ENCODE peak calls at places on chromosomes 7 and 10, in nine cellular contexts. One of them, this sample, is unnamed.

GRCh38 chr7:43905209-43905946 is 1.0 kb downstream of the URGCP start:
- DNase-seq in A549: peak; percentile 52
- DNase-seq in fibroblast of lung: peak; percentile 9
- DNase-seq in gastrocnemius medialis: peak; percentile 7
- DNase-seq in A673: no peak
- DNase-seq in BE2C: peak; percentile 30
- DNase-seq in vagina: no peak
- DNase-seq in Peyer's patch: peak; percentile 83
- DNase-seq in ascending aorta: peak; percentile 65
- DNase-seq in this sample: no peak

GRCh38 chr10:70592186-70592735 is 10.3 kb downstream of the PRF1 start:
- DNase-seq in ascending aorta: no peak
- DNase-seq in gastrocnemius medialis: no peak
- DNase-seq in A549: no peak
- DNase-seq in fibroblast of lung: no peak
- DNase-seq in Peyer's patch: no peak
- DNase-seq in vagina: no peak
- DNase-seq in BE2C: no peak
- DNase-seq in A673: no peak
- DNase-seq in this sample: no peak

GRCh38 chr7:620052-620451 is 100.4 kb upstream of the PDGFA start:
- DNase-seq in Peyer's patch: no peak
- DNase-seq in fibroblast of lung: peak; percentile 93
- DNase-seq in A673: peak; percentile 85
- DNase-seq in ascending aorta: no peak
- DNase-seq in gastrocnemius medialis: no peak
- DNase-seq in vagina: no peak
- DNase-seq in BE2C: no peak
- DNase-seq in A549: no peak
- DNase-seq in this sample: no peak

GRCh38 chr7:28904539-28905143 is 53.5 kb downstream of the TRIL start:
- DNase-seq in BE2C: peak; percentile 59
- DNase-seq in A673: no peak
- DNase-seq in vagina: no peak
- DNase-seq in A549: no peak
- DNase-seq in ascending aorta: no peak
- DNase-seq in gastrocnemius medialis: no peak
- DNase-seq in fibroblast of lung: no peak
- DNase-seq in Peyer's patch: no peak
- DNase-seq in this sample: no peak

GRCh38 chr7:30069096-30069867 is 41.1 kb downstream of the PLEKHA8 start:
- DNase-seq in A673: no peak
- DNase-seq in vagina: no peak
- DNase-seq in Peyer's patch: no peak
- DNase-seq in fibroblast of lung: no peak
- DNase-seq in BE2C: no peak
- DNase-seq in A549: no peak
- DNase-seq in ascending aorta: no peak
- DNase-seq in gastrocnemius medialis: no peak
- DNase-seq in this sample: no peak

GRCh38 chr10:32033171-32033570 is 23.1 kb downstream of the KIF5B start:
- DNase-seq in A673: peak; percentile 67
- DNase-seq in gastrocnemius medialis: no peak
- DNase-seq in Peyer's patch: no peak
- DNase-seq in A549: no peak
- DNase-seq in fibroblast of lung: no peak
- DNase-seq in ascending aorta: no peak
- DNase-seq in vagina: no peak
- DNase-seq in BE2C: no peak
- DNase-seq in this sample: no peak

GRCh38 chr7:44183386-44183785 is 5.9 kb downstream of the GCK start:
- DNase-seq in BE2C: no peak
- DNase-seq in A549: no peak
- DNase-seq in ascending aorta: no peak
- DNase-seq in fibroblast of lung: no peak
- DNase-seq in Peyer's patch: no peak
- DNase-seq in vagina: no peak
- DNase-seq in gastrocnemius medialis: no peak
- DNase-seq in A673: no peak
- DNase-seq in this sample: no peak

GRCh38 chr7:2247141-2247985 is 5.3 kb downstream of the NUDT1 start:
- DNase-seq in BE2C: peak; percentile 69
- DNase-seq in A549: peak; percentile 66
- DNase-seq in gastrocnemius medialis: no peak
- DNase-seq in Peyer's patch: no peak
- DNase-seq in ascending aorta: no peak
- DNase-seq in vagina: no peak
- DNase-seq in A673: peak; percentile 33
- DNase-seq in fibroblast of lung: no peak
- DNase-seq in this sample: no peak

GRCh38 chr7:45647967-45648670 is 74.0 kb downstream of the ADCY1 start:
- DNase-seq in ascending aorta: peak; percentile 60
- DNase-seq in gastrocnemius medialis: no peak
- DNase-seq in vagina: peak; percentile 82
- DNase-seq in A549: no peak
- DNase-seq in BE2C: no peak
- DNase-seq in Peyer's patch: no peak
- DNase-seq in A673: no peak
- DNase-seq in fibroblast of lung: no peak
- DNase-seq in this sample: no peak

GRCh38 chr10:46216836-46217748 is 69.7 kb upstream of the ANTXRL start:
- DNase-seq in Peyer's patch: no peak
- DNase-seq in fibroblast of lung: no peak
- DNase-seq in A549: no peak
- DNase-seq in ascending aorta: peak; percentile 46
- DNase-seq in A673: no peak
- DNase-seq in gastrocnemius medialis: no peak
- DNase-seq in vagina: peak; percentile 79
- DNase-seq in BE2C: no peak
- DNase-seq in this sample: no peak

GRCh38 chr10:95273393-95274312 is 17.1 kb downstream of the PDLIM1 start:
- DNase-seq in A549: peak; percentile 76
- DNase-seq in A673: no peak
- DNase-seq in gastrocnemius medialis: peak; percentile 82
- DNase-seq in fibroblast of lung: peak; percentile 85
- DNase-seq in ascending aorta: peak; percentile 85
- DNase-seq in vagina: peak; percentile 98
- DNase-seq in BE2C: no peak
- DNase-seq in Peyer's patch: no peak
- DNase-seq in this sample: no peak

DNA sequence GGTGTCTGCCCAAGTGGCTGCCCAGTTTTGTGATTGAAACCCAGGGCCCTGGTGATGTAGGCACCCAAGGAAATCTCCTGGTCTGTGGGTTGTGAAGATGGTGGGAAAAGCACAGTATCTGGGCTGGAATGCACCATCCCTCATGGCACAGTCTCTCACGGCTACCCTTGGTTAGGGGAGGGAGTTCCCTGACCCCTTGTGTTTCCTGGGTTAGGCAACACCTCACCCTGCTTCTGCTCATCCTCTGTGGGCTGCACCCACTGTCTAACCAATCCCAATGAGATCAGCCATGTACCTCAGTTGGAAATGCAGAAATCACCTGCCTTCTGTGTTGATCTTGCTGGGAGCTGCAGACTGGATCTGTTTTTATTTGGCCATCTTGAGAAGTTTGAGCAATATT is 27.6 kb downstream of the GIMAP4 start:
- DNase-seq in gastrocnemius medialis: no peak
- DNase-seq in A549: no peak
- DNase-seq in BE2C: no peak
- DNase-seq in vagina: no peak
- DNase-seq in Peyer's patch: no peak
- DNase-seq in ascending aorta: no peak
- DNase-seq in fibroblast of lung: no peak
- DNase-seq in A673: no peak
- DNase-seq in this sample: no peak
- H3K4me1 ChIP-seq in gastrocnemius medialis: no peaks in the 10 kb centered on the region
- H3K4me1 ChIP-seq in A549: no peaks in the 10 kb centered on the region
- H3K4me1 ChIP-seq in BE2C: no peaks in the 10 kb centered on the region
- H3K4me1 ChIP-seq in vagina: no peaks in the 10 kb centered on the region
- H3K4me1 ChIP-seq in Peyer's patch: no peaks in the 10 kb centered on the region
- H3K4me1 ChIP-seq in ascending aorta: no peaks in the 10 kb centered on the region
- H3K4me1 ChIP-seq in fibroblast of lung: no peaks in the 10 kb centered on the region
- H3K4me1 ChIP-seq in A673: no peaks in the 10 kb centered on the region
- H3K4me1 ChIP-seq in this sample: no peaks in the 10 kb centered on the region

GRCh38 chr10:77500754-77501151 is 136.9 kb downstream of the KCNMA1 start:
- DNase-seq in Peyer's patch: no peak
- DNase-seq in fibroblast of lung: peak; percentile 88
- DNase-seq in A549: no peak
- DNase-seq in gastrocnemius medialis: no peak
- DNase-seq in vagina: no peak
- DNase-seq in A673: no peak
- DNase-seq in BE2C: no peak
- DNase-seq in ascending aorta: no peak
- DNase-seq in this sample: no peak

GRCh38 chr10:77504196-77504869 is 133.3 kb downstream of the KCNMA1 start:
- DNase-seq in Peyer's patch: no peak
- DNase-seq in ascending aorta: no peak
- DNase-seq in vagina: no peak
- DNase-seq in fibroblast of lung: peak; percentile 70
- DNase-seq in A673: no peak
- DNase-seq in BE2C: no peak
- DNase-seq in A549: no peak
- DNase-seq in gastrocnemius medialis: no peak
- DNase-seq in this sample: no peak

GRCh38 chr10:77501846-77502251 is 135.8 kb downstream of the KCNMA1 start:
- DNase-seq in fibroblast of lung: peak; percentile 56
- DNase-seq in A549: no peak
- DNase-seq in BE2C: no peak
- DNase-seq in Peyer's patch: no peak
- DNase-seq in A673: no peak
- DNase-seq in vagina: no peak
- DNase-seq in ascending aorta: no peak
- DNase-seq in gastrocnemius medialis: no peak
- DNase-seq in this sample: no peak

GRCh38 chr10:77498829-77499228 is 138.8 kb downstream of the KCNMA1 start:
- DNase-seq in A673: no peak
- DNase-seq in A549: no peak
- DNase-seq in fibroblast of lung: no peak
- DNase-seq in BE2C: no peak
- DNase-seq in vagina: no peak
- DNase-seq in Peyer's patch: no peak
- DNase-seq in gastrocnemius medialis: peak; percentile 47
- DNase-seq in ascending aorta: no peak
- DNase-seq in this sample: no peak

DNA sequence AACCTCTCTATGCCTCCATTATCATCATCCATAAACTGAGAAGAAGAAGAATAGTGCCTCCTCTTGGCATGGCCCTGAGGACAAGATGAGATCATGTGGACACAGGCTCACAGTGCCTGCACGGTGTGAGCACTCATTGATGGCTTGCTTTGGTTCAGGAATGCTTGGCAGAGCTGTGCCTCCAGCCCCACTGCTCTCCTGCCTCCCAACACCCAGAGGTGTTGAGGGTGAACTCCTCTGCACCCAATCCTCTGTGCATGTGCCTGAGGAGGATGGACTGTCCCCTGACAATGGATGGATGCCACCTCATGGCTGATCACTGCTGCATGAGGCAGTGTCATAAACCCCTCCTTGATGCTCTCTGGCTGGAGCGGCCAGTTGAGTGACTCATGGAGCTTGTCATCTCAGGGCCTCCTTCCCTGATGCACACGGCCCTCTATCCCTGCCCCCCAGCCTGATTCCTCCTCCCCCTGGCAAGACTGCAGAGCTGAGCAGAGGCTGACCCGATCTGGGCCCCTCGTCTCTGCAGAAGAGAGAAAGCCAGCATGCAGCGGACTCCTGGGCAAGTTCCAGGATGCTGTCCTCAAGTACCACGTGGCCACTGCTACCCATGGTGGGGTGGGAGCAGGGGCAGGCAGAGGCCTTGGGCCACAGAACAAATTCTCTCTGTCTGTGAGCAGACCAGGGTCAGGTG is 136.3 kb downstream of the KCNMA1 start:
- DNase-seq in ascending aorta: peak; percentile 70
- DNase-seq in gastrocnemius medialis: peak; percentile 66
- DNase-seq in BE2C: no peak
- DNase-seq in Peyer's patch: no peak
- DNase-seq in fibroblast of lung: peak; percentile 93
- DNase-seq in vagina: no peak
- DNase-seq in A673: no peak
- DNase-seq in A549: peak; percentile 72
- DNase-seq in this sample: no peak
- H3K4me3 ChIP-seq in ascending aorta: no peak overlapping the region
- H3K4me3 ChIP-seq in gastrocnemius medialis: no peak overlapping the region
- H3K4me3 ChIP-seq in BE2C: no peak overlapping the region
- H3K4me3 ChIP-seq in Peyer's patch: no peak overlapping the region
- H3K4me3 ChIP-seq in fibroblast of lung: no peak overlapping the region
- H3K4me3 ChIP-seq in vagina: no peak overlapping the region
- H3K4me3 ChIP-seq in A673: no peak overlapping the region
- H3K4me3 ChIP-seq in A549: no peak overlapping the region
- H3K4me3 ChIP-seq in this sample: no peak overlapping the region

DNA sequence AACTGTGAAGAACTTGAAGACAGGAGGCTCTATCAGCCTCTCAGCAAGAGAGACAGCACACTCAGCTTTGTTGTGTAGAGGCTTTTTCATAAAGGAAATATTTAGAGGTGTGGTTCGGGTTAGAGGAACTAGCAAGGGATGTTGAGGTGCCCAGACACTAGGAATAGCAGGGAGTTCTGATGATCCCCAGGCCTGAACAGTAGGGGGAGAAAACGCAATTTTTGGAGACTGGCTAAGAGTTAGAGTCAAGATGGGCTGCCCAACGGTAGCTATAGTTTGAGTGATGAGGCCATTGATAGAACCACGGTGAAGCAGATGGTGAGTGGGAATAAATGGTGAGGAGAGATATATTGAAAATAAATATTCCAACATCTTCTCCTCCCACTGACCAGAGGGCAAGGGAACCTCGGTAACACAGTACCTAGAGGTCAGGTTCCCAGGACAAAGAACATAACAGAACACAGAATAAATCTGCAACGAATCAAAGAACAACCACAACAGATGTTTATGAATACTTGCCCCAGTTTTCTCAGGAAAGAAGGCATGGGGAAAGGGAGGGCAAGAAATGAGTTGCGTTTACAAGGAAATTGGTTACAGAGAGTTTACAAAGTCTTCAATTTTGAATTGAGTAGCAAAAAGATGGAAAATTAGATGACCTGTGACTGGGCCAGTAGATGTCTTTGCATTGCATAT is 24.2 kb upstream of the BPGM start:
- DNase-seq in gastrocnemius medialis: no peak
- DNase-seq in BE2C: no peak
- DNase-seq in A549: no peak
- DNase-seq in vagina: no peak
- DNase-seq in ascending aorta: no peak
- DNase-seq in fibroblast of lung: no peak
- DNase-seq in Peyer's patch: no peak
- DNase-seq in A673: no peak
- DNase-seq in this sample: no peak
- TF ChIP-seq CTCF in gastrocnemius medialis: no peak
- TF ChIP-seq CTCF in BE2C: no peak
- TF ChIP-seq CTCF in A549: no peak
- TF ChIP-seq CTCF in vagina: no peak
- TF ChIP-seq CTCF in ascending aorta: no peak
- TF ChIP-seq CTCF in fibroblast of lung: no peak
- TF ChIP-seq CTCF in Peyer's patch: no peak
- TF ChIP-seq CTCF in A673: no peak
- TF ChIP-seq CTCF in this sample: no peak

DNA sequence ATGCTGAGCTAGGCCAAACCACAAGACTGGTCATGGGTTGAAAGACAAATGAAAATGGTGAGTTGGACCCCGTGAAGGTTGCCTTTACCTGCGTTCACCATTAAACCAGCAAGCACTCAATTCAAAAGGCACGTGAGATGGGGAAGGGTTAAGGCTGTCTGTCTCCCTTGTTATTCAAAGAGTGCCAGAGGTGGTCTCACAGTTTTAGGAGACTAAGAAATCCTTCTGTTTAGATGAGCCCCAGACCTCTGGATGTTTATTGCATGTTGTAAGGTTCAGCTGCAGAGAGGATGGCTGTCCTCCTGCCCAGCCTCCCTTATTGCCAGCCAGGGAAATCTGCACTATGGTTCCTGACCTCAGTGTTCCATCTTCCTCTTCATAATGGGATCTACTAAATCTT is 498.0 kb upstream of the CELF2 start:
- DNase-seq in ascending aorta: no peak
- DNase-seq in BE2C: no peak
- DNase-seq in Peyer's patch: no peak
- DNase-seq in A673: no peak
- DNase-seq in A549: no peak
- DNase-seq in gastrocnemius medialis: no peak
- DNase-seq in vagina: no peak
- DNase-seq in fibroblast of lung: no peak
- DNase-seq in this sample: no peak
- H3K4me1 ChIP-seq in ascending aorta: peaks cover 7% of the 10 kb centered on the region
- H3K4me1 ChIP-seq in BE2C: no peaks in the 10 kb centered on the region
- H3K4me1 ChIP-seq in Peyer's patch: no peaks in the 10 kb centered on the region
- H3K4me1 ChIP-seq in A673: no peaks in the 10 kb centered on the region
- H3K4me1 ChIP-seq in A549: no peaks in the 10 kb centered on the region
- H3K4me1 ChIP-seq in gastrocnemius medialis: no peaks in the 10 kb centered on the region
- H3K4me1 ChIP-seq in vagina: no peaks in the 10 kb centered on the region
- H3K4me1 ChIP-seq in fibroblast of lung: peaks cover 3% of the 10 kb centered on the region
- H3K4me1 ChIP-seq in this sample: no peaks in the 10 kb centered on the region

This sample was measured in esophagus squamous epithelium.